ENCODE peak calls at places on chromosomes 1 and 21, in eight cellular contexts. One of them, this sample, is unnamed.

GRCh38 chr1:214967865-214968575 is 114.5 kb upstream of the KCNK2 start:
- DNase-seq in endodermal cell: no peak
- DNase-seq in heart right ventricle: no peak
- DNase-seq in WTC11: no peak
- DNase-seq in HFF-Myc: no peak
- DNase-seq in colonic mucosa: no peak
- DNase-seq in fibroblast of villous mesenchyme: peak; percentile 44
- DNase-seq in RWPE1: no peak
- DNase-seq in this sample: no peak

GRCh38 chr1:31663622-31664452 is 19.2 kb upstream of the PEF1 start:
- DNase-seq in endodermal cell: peak; percentile 95
- DNase-seq in heart right ventricle: peak; percentile 69
- DNase-seq in WTC11: peak; percentile 89
- DNase-seq in HFF-Myc: no peak
- DNase-seq in colonic mucosa: peak; percentile 65
- DNase-seq in fibroblast of villous mesenchyme: peak; percentile 45
- DNase-seq in RWPE1: peak; percentile 59
- DNase-seq in this sample: peak; percentile 85

GRCh38 chr1:227038401-227038800 is 98.3 kb downstream of the COQ8A start:
- DNase-seq in endodermal cell: no peak
- DNase-seq in heart right ventricle: no peak
- DNase-seq in WTC11: no peak
- DNase-seq in HFF-Myc: no peak
- DNase-seq in colonic mucosa: no peak
- DNase-seq in fibroblast of villous mesenchyme: no peak
- DNase-seq in RWPE1: no peak
- DNase-seq in this sample: no peak

GRCh38 chr21:22758478-22758877 is 1760.3 kb downstream of the NCAM2 start:
- DNase-seq in endodermal cell: no peak
- DNase-seq in heart right ventricle: no peak
- DNase-seq in WTC11: no peak
- DNase-seq in HFF-Myc: no peak
- DNase-seq in colonic mucosa: no peak
- DNase-seq in fibroblast of villous mesenchyme: no peak
- DNase-seq in RWPE1: no peak
- DNase-seq in this sample: no peak

GRCh38 chr1:54543729-54544496 is 4.1 kb upstream of the ACOT11 start:
- DNase-seq in endodermal cell: no peak
- DNase-seq in heart right ventricle: no peak
- DNase-seq in WTC11: no peak
- DNase-seq in HFF-Myc: no peak
- DNase-seq in colonic mucosa: no peak
- DNase-seq in fibroblast of villous mesenchyme: peak; percentile 36
- DNase-seq in RWPE1: peak; percentile 38
- DNase-seq in this sample: no peak

GRCh38 chr21:14541840-14542495 is 4.1 kb downstream of the SAMSN1 start:
- DNase-seq in endodermal cell: no peak
- DNase-seq in heart right ventricle: no peak
- DNase-seq in WTC11: no peak
- DNase-seq in HFF-Myc: no peak
- DNase-seq in colonic mucosa: no peak
- DNase-seq in fibroblast of villous mesenchyme: no peak
- DNase-seq in RWPE1: no peak
- DNase-seq in this sample: no peak

GRCh38 chr1:2341706-2342383 is 49.5 kb downstream of the MORN1 start:
- DNase-seq in endodermal cell: no peak
- DNase-seq in heart right ventricle: peak; percentile 4
- DNase-seq in WTC11: no peak
- DNase-seq in HFF-Myc: no peak
- DNase-seq in colonic mucosa: no peak
- DNase-seq in fibroblast of villous mesenchyme: no peak
- DNase-seq in RWPE1: no peak
- DNase-seq in this sample: no peak

GRCh38 chr21:16124397-16125130 is 394.8 kb downstream of the USP25 start:
- DNase-seq in endodermal cell: no peak
- DNase-seq in heart right ventricle: no peak
- DNase-seq in WTC11: no peak
- DNase-seq in HFF-Myc: peak; percentile 59
- DNase-seq in colonic mucosa: no peak
- DNase-seq in fibroblast of villous mesenchyme: peak; percentile 87
- DNase-seq in RWPE1: peak; percentile 68
- DNase-seq in this sample: no peak

GRCh38 chr1:18234790-18235242 is 127.2 kb downstream of the IGSF21 start:
- DNase-seq in endodermal cell: peak; percentile 90
- DNase-seq in heart right ventricle: no peak
- DNase-seq in WTC11: peak; percentile 77
- DNase-seq in HFF-Myc: peak; percentile 10
- DNase-seq in colonic mucosa: peak; percentile 58
- DNase-seq in fibroblast of villous mesenchyme: no peak
- DNase-seq in RWPE1: peak; percentile 83
- DNase-seq in this sample: peak; percentile 60

GRCh38 chr1:67599085-67599484 is 85.9 kb upstream of the GADD45A start:
- DNase-seq in endodermal cell: peak; percentile 3
- DNase-seq in heart right ventricle: no peak
- DNase-seq in WTC11: no peak
- DNase-seq in HFF-Myc: no peak
- DNase-seq in colonic mucosa: peak; percentile 48
- DNase-seq in fibroblast of villous mesenchyme: no peak
- DNase-seq in RWPE1: no peak
- DNase-seq in this sample: no peak

GRCh38 chr21:16454371-16454770 is 724.6 kb downstream of the USP25 start:
- DNase-seq in endodermal cell: no peak
- DNase-seq in heart right ventricle: no peak
- DNase-seq in WTC11: no peak
- DNase-seq in HFF-Myc: no peak
- DNase-seq in colonic mucosa: no peak
- DNase-seq in fibroblast of villous mesenchyme: no peak
- DNase-seq in RWPE1: no peak
- DNase-seq in this sample: no peak

GRCh38 chr1:201335901-201336300 is 41.6 kb downstream of the TNNT2 start:
- DNase-seq in endodermal cell: no peak
- DNase-seq in heart right ventricle: no peak
- DNase-seq in WTC11: no peak
- DNase-seq in HFF-Myc: no peak
- DNase-seq in colonic mucosa: no peak
- DNase-seq in fibroblast of villous mesenchyme: no peak
- DNase-seq in RWPE1: no peak
- DNase-seq in this sample: no peak

GRCh38 chr1:36458910-36459309 is 5.3 kb downstream of the MRPS15 start:
- DNase-seq in endodermal cell: no peak
- DNase-seq in heart right ventricle: no peak
- DNase-seq in WTC11: no peak
- DNase-seq in HFF-Myc: no peak
- DNase-seq in colonic mucosa: no peak
- DNase-seq in fibroblast of villous mesenchyme: no peak
- DNase-seq in RWPE1: no peak
- DNase-seq in this sample: no peak

GRCh38 chr1:154837679-154838171 is 32.4 kb downstream of the KCNN3 start:
- DNase-seq in endodermal cell: no peak
- DNase-seq in heart right ventricle: peak; percentile 67
- DNase-seq in WTC11: no peak
- DNase-seq in HFF-Myc: no peak
- DNase-seq in colonic mucosa: peak; percentile 39
- DNase-seq in fibroblast of villous mesenchyme: peak; percentile 19
- DNase-seq in RWPE1: no peak
- DNase-seq in this sample: no peak

GRCh38 chr1:88557044-88557443 is 127.0 kb upstream of the PKN2 start:
- DNase-seq in endodermal cell: no peak
- DNase-seq in heart right ventricle: no peak
- DNase-seq in WTC11: no peak
- DNase-seq in HFF-Myc: no peak
- DNase-seq in colonic mucosa: no peak
- DNase-seq in fibroblast of villous mesenchyme: no peak
- DNase-seq in RWPE1: no peak
- DNase-seq in this sample: no peak

GRCh38 chr1:109290998-109291397 is 8.1 kb upstream of the PSRC1 start:
- DNase-seq in endodermal cell: no peak
- DNase-seq in heart right ventricle: no peak
- DNase-seq in WTC11: no peak
- DNase-seq in HFF-Myc: no peak
- DNase-seq in colonic mucosa: no peak
- DNase-seq in fibroblast of villous mesenchyme: no peak
- DNase-seq in RWPE1: no peak
- DNase-seq in this sample: no peak

GRCh38 chr1:17120483-17120882 is 1.2 kb upstream of the PADI2 start:
- DNase-seq in endodermal cell: no peak
- DNase-seq in heart right ventricle: no peak
- DNase-seq in WTC11: no peak
- DNase-seq in HFF-Myc: no peak
- DNase-seq in colonic mucosa: no peak
- DNase-seq in fibroblast of villous mesenchyme: no peak
- DNase-seq in RWPE1: no peak
- DNase-seq in this sample: no peak

GRCh38 chr1:87028576-87028975 is 114.1 kb downstream of the HS2ST1 start:
- DNase-seq in endodermal cell: no peak
- DNase-seq in heart right ventricle: no peak
- DNase-seq in WTC11: no peak
- DNase-seq in HFF-Myc: no peak
- DNase-seq in colonic mucosa: no peak
- DNase-seq in fibroblast of villous mesenchyme: no peak
- DNase-seq in RWPE1: no peak
- DNase-seq in this sample: no peak

GRCh38 chr1:87030740-87031400 is 116.4 kb downstream of the HS2ST1 start:
- DNase-seq in endodermal cell: no peak
- DNase-seq in heart right ventricle: no peak
- DNase-seq in WTC11: no peak
- DNase-seq in HFF-Myc: no peak
- DNase-seq in colonic mucosa: no peak
- DNase-seq in fibroblast of villous mesenchyme: no peak
- DNase-seq in RWPE1: no peak
- DNase-seq in this sample: no peak

DNA sequence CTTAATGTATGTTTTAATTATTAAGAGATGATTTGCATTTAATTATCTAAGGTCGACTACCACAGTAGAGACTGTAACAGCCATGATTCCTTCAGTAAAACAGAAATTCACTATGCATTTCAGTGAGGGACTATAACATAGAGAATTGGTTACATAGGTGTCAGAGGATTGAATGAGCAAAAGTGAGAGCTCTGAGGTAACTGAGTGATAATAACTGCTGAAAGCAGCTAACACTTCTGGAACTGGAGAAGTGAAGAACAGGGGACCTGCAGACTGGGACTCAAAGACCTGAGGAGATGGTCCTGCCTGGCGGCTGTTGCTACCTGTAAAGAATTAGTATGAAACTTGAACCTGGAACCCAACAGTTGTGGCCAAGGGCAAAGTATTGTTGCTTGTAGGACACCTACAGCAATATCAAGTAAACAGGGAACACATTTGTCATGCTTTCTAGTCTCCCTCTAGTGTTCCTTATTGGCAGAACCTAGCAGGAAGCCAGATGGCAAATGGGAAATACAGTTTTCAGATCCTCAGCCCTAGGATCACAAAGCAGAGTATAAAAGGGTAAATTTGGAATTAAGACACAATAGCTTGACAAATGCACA is 110.6 kb downstream of the HS2ST1 start:
- DNase-seq in endodermal cell: peak; percentile 62
- DNase-seq in heart right ventricle: no peak
- DNase-seq in WTC11: no peak
- DNase-seq in HFF-Myc: peak; percentile 17
- DNase-seq in colonic mucosa: no peak
- DNase-seq in fibroblast of villous mesenchyme: peak; percentile 43
- DNase-seq in RWPE1: peak; percentile 45
- DNase-seq in this sample: no peak
- TF ChIP-seq CTCF in endodermal cell: peak; percentile 81
- TF ChIP-seq CTCF in heart right ventricle: peak; percentile 45
- TF ChIP-seq CTCF in WTC11: no peak
- TF ChIP-seq CTCF in HFF-Myc: peak; percentile 64
- TF ChIP-seq CTCF in colonic mucosa: peak; percentile 48
- TF ChIP-seq CTCF in fibroblast of villous mesenchyme: peak; percentile 72
- TF ChIP-seq CTCF in RWPE1: peak; percentile 57
- TF ChIP-seq CTCF in this sample: peak; percentile 64

GRCh38 chr1:150832597-150832996 is 24.5 kb upstream of the CTSK start:
- DNase-seq in endodermal cell: no peak
- DNase-seq in heart right ventricle: no peak
- DNase-seq in WTC11: no peak
- DNase-seq in HFF-Myc: no peak
- DNase-seq in colonic mucosa: no peak
- DNase-seq in fibroblast of villous mesenchyme: no peak
- DNase-seq in RWPE1: no peak
- DNase-seq in this sample: no peak

GRCh38 chr1:150841626-150842025 is 33.6 kb upstream of the CTSK start:
- DNase-seq in endodermal cell: no peak
- DNase-seq in heart right ventricle: no peak
- DNase-seq in WTC11: no peak
- DNase-seq in HFF-Myc: no peak
- DNase-seq in colonic mucosa: no peak
- DNase-seq in fibroblast of villous mesenchyme: no peak
- DNase-seq in RWPE1: no peak
- DNase-seq in this sample: no peak

GRCh38 chr1:150836129-150836773 is 28.2 kb upstream of the CTSK start:
- DNase-seq in endodermal cell: no peak
- DNase-seq in heart right ventricle: no peak
- DNase-seq in WTC11: no peak
- DNase-seq in HFF-Myc: no peak
- DNase-seq in colonic mucosa: peak; percentile 26
- DNase-seq in fibroblast of villous mesenchyme: peak; percentile 36
- DNase-seq in RWPE1: no peak
- DNase-seq in this sample: no peak
- TF ChIP-seq CTCF in endodermal cell: no peak
- TF ChIP-seq CTCF in heart right ventricle: no peak
- TF ChIP-seq CTCF in WTC11: no peak
- TF ChIP-seq CTCF in HFF-Myc: no peak
- TF ChIP-seq CTCF in colonic mucosa: no peak
- TF ChIP-seq CTCF in fibroblast of villous mesenchyme: no peak
- TF ChIP-seq CTCF in RWPE1: no peak
- TF ChIP-seq CTCF in this sample: no peak

GRCh38 chr21:18265955-18266354 is 21.3 kb downstream of the CHODL start:
- DNase-seq in endodermal cell: no peak
- DNase-seq in heart right ventricle: no peak
- DNase-seq in WTC11: no peak
- DNase-seq in HFF-Myc: no peak
- DNase-seq in colonic mucosa: no peak
- DNase-seq in fibroblast of villous mesenchyme: no peak
- DNase-seq in RWPE1: no peak
- DNase-seq in this sample: no peak
- TF ChIP-seq CTCF in endodermal cell: no peak
- TF ChIP-seq CTCF in heart right ventricle: no peak
- TF ChIP-seq CTCF in WTC11: no peak
- TF ChIP-seq CTCF in HFF-Myc: no peak
- TF ChIP-seq CTCF in colonic mucosa: no peak
- TF ChIP-seq CTCF in fibroblast of villous mesenchyme: no peak
- TF ChIP-seq CTCF in RWPE1: no peak
- TF ChIP-seq CTCF in this sample: no peak

GRCh38 chr1:94693029-94693428 is 127.1 kb upstream of the SLC44A3 start:
- DNase-seq in endodermal cell: peak; percentile 80
- DNase-seq in heart right ventricle: no peak
- DNase-seq in WTC11: peak; percentile 61
- DNase-seq in HFF-Myc: no peak
- DNase-seq in colonic mucosa: no peak
- DNase-seq in fibroblast of villous mesenchyme: no peak
- DNase-seq in RWPE1: no peak
- DNase-seq in this sample: no peak
- TF ChIP-seq CTCF in endodermal cell: peak; percentile 78
- TF ChIP-seq CTCF in heart right ventricle: no peak
- TF ChIP-seq CTCF in WTC11: peak; percentile 35
- TF ChIP-seq CTCF in HFF-Myc: no peak
- TF ChIP-seq CTCF in colonic mucosa: no peak
- TF ChIP-seq CTCF in fibroblast of villous mesenchyme: peak; percentile 16
- TF ChIP-seq CTCF in RWPE1: no peak
- TF ChIP-seq CTCF in this sample: no peak